ENCODE peak calls at places on chromosomes 7 and 10, in six cellular contexts. J is mesenchymal stem cell, B is IMR-90, C is fibroblast of lung, X is cardiac muscle cell, K is pancreas. Q is an unnamed sample. For H3K9me3, the result is how much of the 10 kb centered on the place peaks cover.

GRCh38 chr10:490891-491571 is 198.4 kb downstream of the DIP2C start:
- DNase-seq in X (peak), K (no peak), J (peak), C (peak), B (peak), Q (no peak)

GRCh38 chr10:61986788-61987187 is 85.3 kb downstream of the ARID5B start:
- DNase-seq in J (no peak), K (no peak), B (no peak), X (no peak), C (no peak), Q (no peak)

GRCh38 chr7:29958667-29959358 is 30.8 kb downstream of the SCRN1 start:
- DNase-seq in K (no peak), C (no peak), B (no peak), X (no peak), J (no peak), Q (no peak)

GRCh38 chr10:57468886-57469432 is 798.7 kb downstream of the IPMK start:
- DNase-seq in C (no peak), B (no peak), J (no peak), K (no peak), X (no peak), Q (no peak)

GRCh38 chr10:133388265-133388972 is 5.5 kb upstream of the MTG1 start:
- DNase-seq in C (no peak), J (no peak), X (no peak), K (peak), B (no peak), Q (peak)

GRCh38 chr7:121529003-121529402 is 132.9 kb upstream of the FAM3C start:
- DNase-seq in X (no peak), B (no peak), K (no peak), C (no peak), J (no peak), Q (peak)

GRCh38 chr10:22550732-22551131 is 163.6 kb downstream of the PIP4K2A start:
- DNase-seq in X (peak), J (peak), K (no peak), B (peak), C (peak), Q (peak)

GRCh38 chr7:47335071-47335470 is 246.8 kb downstream of the TNS3 start:
- DNase-seq in B (no peak), X (no peak), C (no peak), J (no peak), K (no peak), Q (no peak)

GRCh38 chr10:125217986-125218675 is 57.8 kb upstream of the CTBP2 start:
- DNase-seq in C (peak), X (no peak), B (peak), J (no peak), K (no peak), Q (peak)

GRCh38 chr10:97224483-97225435 is 39.0 kb upstream of the SLIT1 start:
- DNase-seq in K (no peak), B (peak), J (no peak), X (no peak), C (peak), Q (no peak)

GRCh38 chr10:37681617-37681999 is 175.8 kb downstream of the ZNF248 start:
- DNase-seq in B (no peak), J (no peak), K (no peak), X (no peak), C (no peak), Q (no peak)

GRCh38 chr10:37682617-37683016 is 174.8 kb downstream of the ZNF248 start:
- DNase-seq in X (no peak), J (no peak), K (no peak), C (no peak), B (no peak), Q (no peak)

GRCh38 chr10:37680716-37681616 is 176.4 kb downstream of the ZNF248 start:
- DNase-seq in J (no peak), X (no peak), K (no peak), C (no peak), B (no peak), Q (no peak)

GRCh38 chr10:37679465-37679864 is 177.9 kb downstream of the ZNF248 start:
- DNase-seq in C (no peak), J (no peak), K (no peak), X (no peak), B (no peak), Q (no peak)

DNA sequence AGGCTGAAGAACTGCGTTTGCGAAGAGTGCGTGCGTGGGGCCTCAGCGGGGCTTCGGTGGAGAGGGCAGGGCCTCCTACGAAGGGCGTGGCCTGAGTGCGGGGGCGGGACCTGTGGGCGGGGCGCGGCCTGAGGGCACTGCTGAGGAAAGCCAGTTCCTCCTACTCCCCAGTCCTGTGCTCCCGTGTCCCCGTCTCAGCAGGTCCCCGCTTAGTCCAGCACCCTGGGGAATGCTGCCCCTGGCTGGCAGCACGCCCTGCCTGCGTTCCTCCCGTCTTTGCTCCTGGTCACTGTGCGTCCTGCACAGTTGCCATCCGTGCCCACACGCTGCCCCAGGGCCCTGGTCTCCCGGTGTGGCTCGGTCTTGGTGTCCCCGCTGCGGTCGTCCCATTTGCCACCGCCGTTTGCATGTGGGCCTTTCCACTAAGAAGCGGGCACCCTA is 177.1 kb downstream of the ZNF248 start:
- DNase-seq in J (no peak), K (no peak), C (no peak), X (no peak), B (no peak), Q (no peak)
- H3K9me3 ChIP-seq in J (under half), K (under half), C (under half), X (under half), B (under half), Q (under half)

GRCh38 chr7:143120696-143121405 is 11.0 kb upstream of the PIP start:
- DNase-seq in J (no peak), C (no peak), B (no peak), X (no peak), K (no peak), Q (no peak)
- H3K9me3 ChIP-seq in J (under half), C (under half), B (under half), X (under half), K (under half), Q (under half)

GRCh38 chr7:57328963-57329362 is 121.0 kb upstream of the ZNF716 start:
- DNase-seq in C (no peak), J (no peak), K (no peak), B (no peak), X (no peak), Q (no peak)
- H3K9me3 ChIP-seq in C (under half), J (under half), K (under half), B (under half), X (under half), Q (under half)

GRCh38 chr7:138081868-138082267 is 5.6 kb downstream of the AKR1D1 start:
- DNase-seq in X (no peak), J (no peak), B (no peak), C (no peak), K (no peak), Q (no peak)

GRCh38 chr7:138089080-138089901 is 13.0 kb downstream of the AKR1D1 start:
- DNase-seq in J (peak), C (peak), X (no peak), B (no peak), K (no peak), Q (peak)

GRCh38 chr7:138083859-138084258 is 7.6 kb downstream of the AKR1D1 start:
- DNase-seq in C (no peak), X (no peak), J (no peak), B (no peak), K (no peak), Q (no peak)

GRCh38 chr7:138091073-138091472 is 14.8 kb downstream of the AKR1D1 start:
- DNase-seq in B (no peak), C (no peak), K (no peak), X (no peak), J (no peak), Q (no peak)

GRCh38 chr7:138086585-138087270 is 10.5 kb downstream of the AKR1D1 start:
- DNase-seq in K (no peak), B (no peak), C (no peak), X (no peak), J (no peak), Q (no peak)
- H3K9me3 ChIP-seq in K (under half), B (under half), C (under half), X (under half), J (under half), Q (under half)

GRCh38 chr7:151924001-151924400 is 32.2 kb upstream of the GALNTL5 start:
- DNase-seq in X (no peak), K (no peak), B (no peak), C (no peak), J (no peak), Q (no peak)
- H3K9me3 ChIP-seq in X (under half), K (under half), B (under half), C (under half), J (under half), Q (under half)

DNA sequence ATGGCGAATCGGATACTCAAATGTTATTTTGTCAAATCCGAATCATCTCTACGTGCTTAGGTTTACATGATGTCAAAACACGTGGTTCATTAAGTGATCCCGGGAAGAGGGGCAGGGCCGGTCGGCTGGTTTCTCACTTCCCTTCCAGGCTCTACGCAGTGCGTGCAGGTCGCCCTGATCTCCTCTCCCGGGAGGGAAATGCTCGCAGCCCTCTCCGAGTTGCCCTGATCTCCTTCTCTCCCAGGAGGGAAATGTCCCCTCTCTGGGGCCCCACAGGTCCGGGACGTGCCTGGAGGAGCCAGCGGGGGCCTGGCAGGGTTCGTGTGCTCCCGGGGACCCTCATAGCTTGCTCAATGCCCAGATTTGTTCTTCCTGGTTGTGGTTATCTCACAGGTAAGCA is 202.7 kb downstream of the DNAJB6 start:
- DNase-seq in B (no peak), C (no peak), K (no peak), X (no peak), J (no peak), Q (no peak)
- H3K9me3 ChIP-seq in B (half or more), C (under half), K (under half), X (under half), J (under half), Q (under half)

Q was measured in PC-3.